ENCODE peak calls at places on chromosomes 7 and 10, in six cellular contexts. L is heart left ventricle; O is neural progenitor cell; R is activated CD4-positive, CD25-positive, alpha-beta regulatory T cell; V is GM10248; I is ecto neural progenitor cell. G is an unnamed sample.

GRCh38 chr7:22395222-22395621 is 38.3 kb upstream of the RAPGEF5 start:
- DNase-seq in L (no peak), O (no peak), R (no peak), V (no peak), I (no peak), G (no peak)

GRCh38 chr10:124007102-124007772 is 86.2 kb downstream of the CHST15 start:
- DNase-seq in L (no peak), O (no peak), R (no peak), V (no peak), I (no peak), G (no peak)

GRCh38 chr10:127694580-127695193 is 42.3 kb upstream of the FOXI2 start:
- DNase-seq in L (no peak), O (peak; percentile 84), R (no peak), V (peak; percentile 33), I (peak; percentile 73), G (no peak)

GRCh38 chr7:50371551-50372021 is 67.1 kb downstream of the IKZF1 start:
- DNase-seq in L (no peak), O (no peak), R (no peak), V (no peak), I (no peak), G (no peak)

GRCh38 chr7:44284216-44284615 is 41.2 kb downstream of the CAMK2B start:
- DNase-seq in L (peak; percentile 25), O (no peak), R (no peak), V (no peak), I (peak; percentile 38), G (no peak)

GRCh38 chr7:158030071-158030470 is 557.6 kb downstream of the PTPRN2 start:
- DNase-seq in L (no peak), O (peak; percentile 4), R (no peak), V (no peak), I (no peak), G (no peak)

GRCh38 chr7:18685961-18686360 is 190.4 kb downstream of the HDAC9 start:
- DNase-seq in L (no peak), O (no peak), R (no peak), V (no peak), I (no peak), G (no peak)

GRCh38 chr7:17646181-17646956 is 293.9 kb downstream of the SNX13 start:
- DNase-seq in L (no peak), O (no peak), R (no peak), V (no peak), I (no peak), G (peak; percentile 44)

GRCh38 chr7:27464970-27465369 is 197.7 kb downstream of the HIBADH start:
- DNase-seq in L (no peak), O (no peak), R (no peak), V (no peak), I (no peak), G (no peak)

G was measured in NCI-H226.